ENCODE peak calls at places on chromosomes 1 and 21, in nine cellular contexts. T is Daoy; N is stimulated activated CD8-positive, alpha-beta memory T cell treated with anti-CD3 and anti-CD28 coated beads, Interleukin-15, amount 100 ng/mL, for 24 hours; S is fibroblast of lung; P is Peyer's patch; L is GM03348; B is omental fat pad; R is NCI-H1105 treated with DMSO at 0.1 percent for 48 hours; V is occipital lobe. O is an unnamed sample.

GRCh38 chr1:49051647-49052046 is 275.0 kb upstream of the BEND5 start:
- DNase-seq in V (no peak), B (no peak), P (no peak), T (no peak), S (no peak), R (peak), L (no peak), N (no peak), O (no peak)

GRCh38 chr1:5975133-5975880 is 16.9 kb downstream of the NPHP4 start:
- DNase-seq in R (peak), T (peak), S (peak), N (no peak), V (peak), B (no peak), L (peak), P (no peak), O (peak)

GRCh38 chr1:48203287-48203900 is 19.1 kb upstream of the SLC5A9 start:
- DNase-seq in N (no peak), P (no peak), L (no peak), B (no peak), V (no peak), R (peak), T (peak), S (peak), O (no peak)

GRCh38 chr21:22076471-22076870 is 1078.3 kb downstream of the NCAM2 start:
- DNase-seq in L (no peak), B (no peak), S (no peak), N (no peak), R (no peak), V (no peak), T (no peak), P (no peak), O (no peak)

GRCh38 chr1:116737855-116738318 is 16.3 kb upstream of the CD2 start:
- DNase-seq in B (no peak), T (no peak), R (no peak), L (no peak), V (no peak), S (no peak), N (no peak), P (no peak), O (no peak)

GRCh38 chr1:160534823-160535605 is 12.0 kb upstream of the SLAMF6 start:
- DNase-seq in L (no peak), N (no peak), R (no peak), S (no peak), T (no peak), V (no peak), P (no peak), B (no peak), O (no peak)

GRCh38 chr21:45590246-45590725 is 48.0 kb upstream of the SLC19A1 start:
- DNase-seq in B (peak), P (peak), N (peak), S (peak), V (no peak), L (peak), R (no peak), T (peak), O (peak)

GRCh38 chr1:199124351-199124750 is 485.5 kb downstream of the PTPRC start:
- DNase-seq in N (no peak), S (peak), P (no peak), V (no peak), T (peak), B (no peak), R (no peak), L (no peak), O (no peak)

GRCh38 chr1:111511362-111511761 is 7.9 kb upstream of the ADORA3 start:
- DNase-seq in N (no peak), V (no peak), R (no peak), B (no peak), T (no peak), P (no peak), L (no peak), S (no peak), O (no peak)

GRCh38 chr1:162065016-162065415 is 4.5 kb upstream of the NOS1AP start:
- DNase-seq in N (no peak), B (no peak), T (no peak), V (no peak), P (no peak), R (no peak), S (no peak), L (no peak), O (no peak)

O was measured in right lobe of liver.